ENCODE peak calls at places on chromosomes 7 and 10, in four cellular contexts. P is A549, K is GM12878, A is HepG2. F is an unnamed sample.

GRCh38 chr7:35593896-35594295 is 101.0 kb downstream of the HERPUD2 start:
- DNase-seq in A (peak; percentile 7), K (no peak), P (no peak), F (peak; percentile 23)

GRCh38 chr10:118995739-118996138 is 33.8 kb upstream of the NANOS1 start:
- DNase-seq in P (no peak), K (no peak), A (no peak), F (no peak)

GRCh38 chr10:31413325-31413724 is 94.3 kb downstream of the ZEB1 start:
- DNase-seq in A (peak; percentile 15), P (no peak), K (no peak), F (no peak)

GRCh38 chr10:75014516-75015230 is 96.8 kb upstream of the SAMD8 start:
- DNase-seq in K (no peak), P (no peak), A (no peak), F (no peak)

GRCh38 chr10:118521415-118522117 is 73.9 kb downstream of the PRLHR start:
- DNase-seq in K (no peak), A (no peak), P (no peak), F (no peak)

GRCh38 chr10:5291501-5292195 is 73.1 kb upstream of the UCN3 start:
- DNase-seq in A (peak; percentile 38), K (no peak), P (peak; percentile 94), F (no peak)

GRCh38 chr10:106967482-106967881 is 197.0 kb downstream of the SORCS1 start:
- DNase-seq in K (no peak), P (no peak), A (no peak), F (no peak)

GRCh38 chr10:43785252-43785651 is 136.6 kb upstream of the ZNF32 start:
- DNase-seq in K (no peak), A (peak; percentile 21), P (no peak), F (no peak)

GRCh38 chr7:151167197-151167911 is at the start of gene GBX1:
- DNase-seq in A (no peak), P (peak; percentile 57), K (no peak), F (no peak)

GRCh38 chr7:82275342-82275741 is 168.2 kb downstream of the CACNA2D1 start:
- DNase-seq in P (no peak), A (no peak), K (no peak), F (no peak)

GRCh38 chr10:84783386-84783785 is 455.0 kb downstream of the CCSER2 start:
- DNase-seq in A (peak; percentile 17), P (peak; percentile 23), K (no peak), F (no peak)

GRCh38 chr10:131184503-131184902 is 127.0 kb downstream of the TCERG1L start:
- DNase-seq in A (no peak), K (no peak), P (no peak), F (peak; percentile 3)

GRCh38 chr10:5381187-5381586 is 16.4 kb downstream of the UCN3 start:
- DNase-seq in P (no peak), A (no peak), K (no peak), F (no peak)

GRCh38 chr7:156334636-156335035 is 305.9 kb upstream of the RNF32 start:
- DNase-seq in K (no peak), A (no peak), P (no peak), F (no peak)

GRCh38 chr10:120394446-120394845 is 62.6 kb upstream of the PLPP4 start:
- DNase-seq in P (no peak), A (no peak), K (no peak), F (peak; percentile 4)

GRCh38 chr7:151866028-151866427 is 10.9 kb downstream of the PRKAG2 start:
- DNase-seq in A (no peak), K (no peak), P (no peak), F (no peak)

GRCh38 chr7:95811846-95812445 is 39.6 kb downstream of the DYNC1I1 start:
- DNase-seq in K (no peak), A (no peak), P (no peak), F (no peak)

GRCh38 chr10:71568896-71569492 is 150.6 kb downstream of the C10orf105 start:
- DNase-seq in K (no peak), P (no peak), A (no peak), F (no peak)

GRCh38 chr7:21314954-21315353 is 112.9 kb upstream of the SP4 start:
- DNase-seq in K (no peak), A (no peak), P (no peak), F (no peak)

GRCh38 chr7:65979583-65980477 is 2.2 kb downstream of the GUSB start:
- DNase-seq in A (no peak), K (no peak), P (no peak), F (no peak)

GRCh38 chr7:65976659-65977196 is 5.3 kb downstream of the GUSB start:
- DNase-seq in A (no peak), K (no peak), P (no peak), F (no peak)

GRCh38 chr7:65975814-65976445 is 6.1 kb downstream of the GUSB start:
- DNase-seq in P (no peak), A (no peak), K (no peak), F (no peak)

GRCh38 chr7:65980478-65981250 is 1.3 kb downstream of the GUSB start:
- DNase-seq in A (no peak), K (peak; percentile 59), P (no peak), F (no peak)

DNA sequence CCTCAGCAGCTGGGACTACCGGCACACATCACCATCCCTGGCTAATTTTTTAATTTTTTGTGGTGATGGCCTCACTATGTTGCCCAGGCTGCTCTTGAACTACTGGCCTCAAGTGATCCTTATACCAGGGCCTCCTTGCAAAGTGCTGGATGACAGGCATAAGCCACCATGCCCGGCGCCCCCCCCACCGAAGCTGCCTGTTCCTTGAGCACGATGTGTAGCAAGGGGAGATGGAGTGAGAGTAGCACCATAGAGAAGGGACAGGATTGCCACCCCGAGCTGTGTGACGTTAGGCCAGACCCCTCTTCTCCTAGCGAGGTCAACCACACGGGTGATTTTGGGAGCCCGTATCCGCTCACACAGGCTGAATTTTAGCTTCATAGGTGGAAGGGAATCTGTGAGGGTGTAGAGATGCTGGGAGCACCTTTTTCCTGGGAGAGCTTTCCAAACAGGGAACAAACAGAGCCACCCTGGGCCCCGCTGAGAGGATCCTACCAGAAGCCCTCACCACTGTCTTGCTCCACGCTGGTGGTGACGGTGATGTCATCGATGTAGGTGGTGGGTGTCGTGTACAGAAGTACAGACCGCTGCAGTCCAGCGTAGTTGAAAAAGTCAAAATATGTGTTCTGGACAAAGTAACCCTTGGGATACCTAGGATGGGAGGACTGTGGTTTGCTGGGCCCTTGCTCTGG is 3.0 kb downstream of the GUSB start:
- DNase-seq in P (no peak), A (no peak), K (no peak), F (no peak)
- TF ChIP-seq KDM1A in P (no peak), A (no peak), K (no peak), F (no peak)

GRCh38 chr7:128676665-128677064 is 4.6 kb downstream of the GARIN1A start:
- DNase-seq in K (no peak), A (no peak), P (no peak), F (no peak)

GRCh38 chr7:128673571-128673970 is 1.5 kb downstream of the GARIN1A start:
- DNase-seq in K (no peak), P (no peak), A (no peak), F (no peak)

GRCh38 chr7:128671992-128672391 is at the start of gene GARIN1A:
- DNase-seq in K (no peak), P (no peak), A (no peak), F (no peak)

DNA sequence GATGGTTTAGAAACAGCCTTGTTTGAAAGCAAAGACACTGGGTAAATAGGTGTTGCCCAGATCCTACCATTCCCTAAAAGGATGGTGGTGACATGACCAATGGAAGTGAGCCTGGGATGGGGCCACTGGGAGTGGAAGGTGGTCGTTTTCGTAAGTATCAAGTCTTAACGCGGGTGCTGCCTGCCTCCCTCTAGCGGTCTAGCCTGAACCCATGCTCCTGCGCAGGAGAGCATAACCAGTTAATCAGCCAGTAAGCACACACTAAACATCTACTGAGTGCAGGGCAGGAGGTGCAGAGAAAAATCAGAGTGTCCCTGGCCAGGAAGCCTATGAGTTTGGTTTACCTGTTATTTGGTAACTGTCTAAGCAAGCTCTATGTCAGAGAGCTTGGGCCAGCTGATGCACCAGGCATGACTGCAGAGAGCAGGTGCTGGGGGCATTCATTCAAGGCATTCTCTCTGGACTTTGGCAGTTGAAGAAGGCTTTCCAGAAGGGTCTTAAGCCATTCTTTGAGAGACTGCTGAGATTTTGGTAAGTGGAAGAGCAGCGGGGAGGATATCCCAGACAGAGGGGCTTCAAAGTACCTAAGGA is 930 bp downstream of the GARIN1A start:
- DNase-seq in A (no peak), K (no peak), P (no peak), F (peak; percentile 41)
- TF ChIP-seq KDM1A in A (no peak), K (no peak), P (no peak), F (no peak)

DNA sequence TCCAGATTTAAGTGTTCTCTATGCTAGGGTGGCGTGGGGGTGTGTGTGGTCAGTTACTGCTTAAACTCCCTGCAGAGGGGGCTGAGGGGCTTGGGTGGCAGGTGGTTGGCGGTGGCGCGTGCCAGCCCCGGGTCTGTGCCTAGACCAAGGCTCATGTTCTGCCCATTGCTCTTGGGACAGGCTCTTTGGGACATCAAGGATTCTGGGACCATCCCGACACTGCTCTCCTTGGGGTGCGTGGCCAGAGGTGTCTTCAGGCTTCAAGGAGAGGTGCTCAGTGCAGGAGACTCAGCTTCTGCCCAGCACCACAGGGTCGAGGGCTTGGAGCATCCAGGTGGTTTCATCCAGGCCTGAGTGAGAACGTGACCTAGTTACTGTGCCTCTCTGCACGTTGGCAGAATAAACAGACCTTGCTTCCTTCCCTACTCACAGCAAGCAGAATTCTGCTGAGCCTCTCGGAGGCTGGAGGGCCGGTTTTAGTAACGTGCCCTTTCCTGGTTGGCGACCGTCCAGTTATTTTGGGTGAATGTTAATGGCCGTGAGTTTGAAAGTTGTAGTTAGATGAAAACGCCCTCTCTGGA is 39.9 kb downstream of the CAMK1D start:
- DNase-seq in P (no peak), A (no peak), K (no peak), F (no peak)
- TF ChIP-seq KDM1A in P (no peak), A (no peak), K (no peak), F (no peak)

DNA sequence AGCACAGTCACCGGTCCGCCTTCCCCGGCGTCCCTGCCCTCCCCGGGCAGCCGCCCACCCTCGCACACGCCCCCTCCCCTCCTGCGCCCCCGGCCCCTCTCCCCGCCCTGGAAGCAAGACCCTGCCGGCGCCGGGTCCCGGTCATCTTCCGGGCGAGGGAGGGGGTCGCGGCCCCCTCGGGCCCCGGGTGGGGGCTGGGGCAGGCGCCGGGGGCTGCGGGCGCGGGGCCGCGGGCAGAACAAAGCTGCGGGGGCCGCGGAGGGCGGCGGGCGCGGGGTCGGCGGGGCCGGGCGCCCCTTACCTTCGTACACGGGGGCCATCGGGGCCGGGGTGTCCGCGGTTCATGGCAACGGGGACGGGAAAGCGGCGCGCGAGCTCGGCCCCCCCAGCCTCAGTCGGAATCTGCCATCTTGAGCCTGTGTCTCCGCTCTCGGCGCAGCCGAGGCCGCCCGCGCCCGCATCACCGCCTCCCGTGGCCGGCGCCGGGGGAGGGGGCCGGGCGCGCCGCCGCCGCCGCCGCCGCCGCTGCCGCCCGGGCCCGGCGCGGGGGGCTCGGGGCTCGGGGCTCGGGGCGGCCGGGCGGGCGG is 401 bp downstream of the HIPK2 start:
- DNase-seq in P (peak; percentile 43), A (no peak), K (no peak), F (no peak)
- TF ChIP-seq KDM1A in P (no peak), A (no peak), K (no peak), F (no peak)

GRCh38 chr7:159010951-159011820 is 133.5 kb downstream of the VIPR2 start:
- DNase-seq in A (no peak), K (no peak), P (no peak), F (no peak)
- TF ChIP-seq KDM1A in A (no peak), K (no peak), P (no peak), F (no peak)

DNA sequence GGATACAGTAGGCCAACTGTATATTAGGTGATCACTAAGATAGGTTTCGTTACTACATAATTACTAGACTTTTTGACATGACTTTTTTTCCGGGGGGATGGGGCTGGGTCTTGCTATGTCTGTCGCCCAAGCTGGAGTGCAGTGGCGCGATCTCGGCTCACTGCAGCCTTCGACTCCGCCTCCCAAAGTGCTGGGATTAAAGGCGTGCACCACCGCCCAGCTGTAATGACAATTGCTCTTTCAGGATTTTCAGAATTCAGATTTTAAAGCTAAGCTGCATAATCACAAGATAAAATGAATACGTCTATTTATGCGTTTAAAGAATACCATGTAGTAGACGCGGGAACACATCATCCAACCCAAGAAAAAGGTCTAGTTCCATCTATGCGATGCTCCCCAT is 982 bp downstream of the IDI1 start:
- DNase-seq in P (no peak), K (no peak), A (no peak), F (no peak)
- TF ChIP-seq KDM1A in P (no peak), K (no peak), A (no peak), F (no peak)

F was measured in H1.